ENCODE peak calls at places on chromosomes 3 and 15, in five cellular contexts. I is KBM-7, F is omental fat pad, M is cardiac muscle cell, T is GM12891. O is an unnamed sample.

GRCh38 chr15:22735781-22736180 is 50.7 kb upstream of the NIPA1 start:
- DNase-seq in I (no peak), F (no peak), M (peak), T (no peak), O (no peak)

GRCh38 chr3:128353991-128354687 is 112.6 kb downstream of the DNAJB8 start:
- DNase-seq in I (no peak), F (no peak), M (no peak), T (no peak), O (no peak)

GRCh38 chr3:193883551-193883950 is 252.4 kb upstream of the HES1 start:
- DNase-seq in I (no peak), F (no peak), M (peak), T (no peak), O (no peak)

GRCh38 chr15:74179983-74180688 is 6.6 kb downstream of the ISLR start:
- DNase-seq in I (no peak), F (no peak), M (peak), T (no peak), O (peak)

GRCh38 chr15:49621327-49622210 is 721 bp downstream of the DTWD1 start:
- DNase-seq in I (no peak), F (no peak), M (peak), T (no peak), O (peak)

GRCh38 chr3:35224571-35225280 is 414.6 kb upstream of the ARPP21 start:
- DNase-seq in I (no peak), F (no peak), M (no peak), T (no peak), O (no peak)

GRCh38 chr3:125334675-125335560 is 40.2 kb downstream of the ZNF148 start:
- DNase-seq in I (no peak), F (no peak), M (peak), T (no peak), O (peak)

GRCh38 chr15:93271871-93272270 is 182.9 kb upstream of the RGMA start:
- DNase-seq in I (no peak), F (no peak), M (no peak), T (no peak), O (no peak)

GRCh38 chr15:57432141-57432701 is 55.9 kb downstream of the CGNL1 start:
- DNase-seq in I (no peak), F (no peak), M (peak), T (no peak), O (no peak)

O was measured in MV-4-11.